ENCODE peak calls at places on chromosomes 1 and 21, in four cellular contexts. One of them, this sample, is unnamed.

GRCh38 chr1:113943028-113943811 is 14.1 kb downstream of the HIPK1 start:
- DNase-seq in uterus: no peak
- DNase-seq in cardiac fibroblast: peak; percentile 59
- DNase-seq in NCI-H460: no peak
- DNase-seq in this sample: no peak

GRCh38 chr1:181655756-181656155 is 172.4 kb downstream of the CACNA1E start:
- DNase-seq in uterus: no peak
- DNase-seq in cardiac fibroblast: no peak
- DNase-seq in NCI-H460: peak; percentile 58
- DNase-seq in this sample: no peak

GRCh38 chr1:2099871-2100774 is 49.9 kb downstream of the PRKCZ start:
- DNase-seq in cardiac fibroblast: no peak
- DNase-seq in NCI-H460: no peak
- DNase-seq in uterus: no peak
- DNase-seq in this sample: no peak

GRCh38 chr1:107272321-107272720 is 131.5 kb downstream of the NTNG1 start:
- DNase-seq in uterus: no peak
- DNase-seq in NCI-H460: no peak
- DNase-seq in cardiac fibroblast: no peak
- DNase-seq in this sample: no peak

GRCh38 chr1:2213576-2214505 is 14.3 kb upstream of the SKI start:
- DNase-seq in NCI-H460: no peak
- DNase-seq in uterus: peak; percentile 94
- DNase-seq in cardiac fibroblast: peak; percentile 94
- DNase-seq in this sample: peak; percentile 75

GRCh38 chr21:40923914-40924313 is 77.0 kb upstream of the DSCAM start:
- DNase-seq in uterus: no peak
- DNase-seq in cardiac fibroblast: no peak
- DNase-seq in NCI-H460: no peak
- DNase-seq in this sample: no peak

GRCh38 chr21:30689822-30690221 is 28.8 kb downstream of the KRTAP21-3 start:
- DNase-seq in NCI-H460: no peak
- DNase-seq in cardiac fibroblast: no peak
- DNase-seq in uterus: no peak
- DNase-seq in this sample: no peak

GRCh38 chr1:6521502-6521901 is 30.0 kb upstream of the PLEKHG5 start:
- DNase-seq in NCI-H460: no peak
- DNase-seq in uterus: no peak
- DNase-seq in cardiac fibroblast: no peak
- DNase-seq in this sample: no peak

GRCh38 chr1:32311709-32312393 is 20.0 kb downstream of the HDAC1 start:
- DNase-seq in NCI-H460: no peak
- DNase-seq in uterus: no peak
- DNase-seq in cardiac fibroblast: no peak
- DNase-seq in this sample: no peak

GRCh38 chr1:177209357-177209756 is 38.6 kb downstream of the BRINP2 start:
- DNase-seq in NCI-H460: peak; percentile 99
- DNase-seq in cardiac fibroblast: peak; percentile 98
- DNase-seq in uterus: peak; percentile 30
- DNase-seq in this sample: peak; percentile 46

GRCh38 chr1:52551476-52552235 is 1.2 kb downstream of the TUT4 start:
- DNase-seq in cardiac fibroblast: peak; percentile 58
- DNase-seq in NCI-H460: no peak
- DNase-seq in uterus: no peak
- DNase-seq in this sample: no peak

GRCh38 chr21:31457675-31458074 is 113.6 kb upstream of the TIAM1 start:
- DNase-seq in uterus: no peak
- DNase-seq in NCI-H460: no peak
- DNase-seq in cardiac fibroblast: no peak
- DNase-seq in this sample: no peak

GRCh38 chr1:221715321-221716169 is 26.3 kb downstream of the DUSP10 start:
- DNase-seq in uterus: no peak
- DNase-seq in NCI-H460: no peak
- DNase-seq in cardiac fibroblast: no peak
- DNase-seq in this sample: no peak

GRCh38 chr1:10734900-10735602 is 61.4 kb downstream of the CASZ1 start:
- DNase-seq in uterus: no peak
- DNase-seq in NCI-H460: no peak
- DNase-seq in cardiac fibroblast: no peak
- DNase-seq in this sample: no peak

GRCh38 chr1:154427173-154428139 is 22.3 kb downstream of the IL6R start:
- DNase-seq in NCI-H460: peak; percentile 52
- DNase-seq in uterus: peak; percentile 64
- DNase-seq in cardiac fibroblast: peak; percentile 90
- DNase-seq in this sample: peak; percentile 84

GRCh38 chr1:181319903-181320302 is 163.4 kb upstream of the CACNA1E start:
- DNase-seq in cardiac fibroblast: no peak
- DNase-seq in uterus: no peak
- DNase-seq in NCI-H460: no peak
- DNase-seq in this sample: no peak

GRCh38 chr1:63843884-63844283 is 70.1 kb downstream of the ROR1 start:
- DNase-seq in NCI-H460: no peak
- DNase-seq in uterus: no peak
- DNase-seq in cardiac fibroblast: no peak
- DNase-seq in this sample: no peak

GRCh38 chr1:245096330-245097066 is 58.3 kb upstream of the KIF26B start:
- DNase-seq in NCI-H460: no peak
- DNase-seq in uterus: no peak
- DNase-seq in cardiac fibroblast: no peak
- DNase-seq in this sample: no peak

GRCh38 chr1:81149649-81150335 is 650.9 kb upstream of the ADGRL2 start:
- DNase-seq in NCI-H460: no peak
- DNase-seq in cardiac fibroblast: peak; percentile 15
- DNase-seq in uterus: no peak
- DNase-seq in this sample: no peak

GRCh38 chr1:205298191-205298994 is 23.2 kb downstream of the NUAK2 start:
- DNase-seq in cardiac fibroblast: peak; percentile 95
- DNase-seq in NCI-H460: peak; percentile 97
- DNase-seq in uterus: no peak
- DNase-seq in this sample: no peak

GRCh38 chr1:27003745-27004470 is 8.7 kb downstream of the TENT5B start:
- DNase-seq in NCI-H460: no peak
- DNase-seq in uterus: no peak
- DNase-seq in cardiac fibroblast: no peak
- DNase-seq in this sample: no peak

GRCh38 chr1:205279986-205280385 is 41.6 kb downstream of the NUAK2 start:
- DNase-seq in cardiac fibroblast: no peak
- DNase-seq in uterus: no peak
- DNase-seq in NCI-H460: no peak
- DNase-seq in this sample: no peak

GRCh38 chr1:12690156-12690555 is 25.8 kb upstream of the AADACL3 start:
- DNase-seq in NCI-H460: no peak
- DNase-seq in uterus: no peak
- DNase-seq in cardiac fibroblast: no peak
- DNase-seq in this sample: no peak

GRCh38 chr1:23118957-23119792 is 49.5 kb downstream of the LUZP1 start:
- DNase-seq in NCI-H460: no peak
- DNase-seq in cardiac fibroblast: peak; percentile 39
- DNase-seq in uterus: no peak
- DNase-seq in this sample: no peak

GRCh38 chr1:55215194-55216021 is at the start of gene USP24:
- DNase-seq in cardiac fibroblast: peak; percentile 74
- DNase-seq in uterus: peak; percentile 68
- DNase-seq in NCI-H460: peak; percentile 47
- DNase-seq in this sample: peak; percentile 87